ENCODE peak calls at places on chromosomes 16 and 17, in four cellular contexts. One of them, this sample, is unnamed.

GRCh38 chr16:82176204-82176603 is 6.2 kb upstream of the MPHOSPH6 start:
- DNase-seq in IMR-90: no peak
- DNase-seq in neuronal stem cell: no peak
- DNase-seq in H9: no peak
- DNase-seq in this sample: no peak

GRCh38 chr17:63446981-63447687 is 1.0 kb upstream of the CYB561 start:
- DNase-seq in H9: peak
- DNase-seq in IMR-90: no peak
- DNase-seq in neuronal stem cell: no peak
- DNase-seq in this sample: peak

GRCh38 chr17:9230861-9231260 is 209.6 kb downstream of the NTN1 start:
- DNase-seq in IMR-90: no peak
- DNase-seq in H9: no peak
- DNase-seq in neuronal stem cell: no peak
- DNase-seq in this sample: no peak

GRCh38 chr16:53712065-53712464 is 8.1 kb downstream of the FTO start:
- DNase-seq in IMR-90: no peak
- DNase-seq in neuronal stem cell: no peak
- DNase-seq in H9: no peak
- DNase-seq in this sample: no peak

GRCh38 chr16:71376465-71377157 is 18.1 kb downstream of the CALB2 start:
- DNase-seq in H9: no peak
- DNase-seq in IMR-90: no peak
- DNase-seq in neuronal stem cell: no peak
- DNase-seq in this sample: no peak

GRCh38 chr16:10242076-10242475 is 59.8 kb upstream of the GRIN2A start:
- DNase-seq in IMR-90: no peak
- DNase-seq in H9: no peak
- DNase-seq in neuronal stem cell: no peak
- DNase-seq in this sample: no peak

GRCh38 chr17:11391134-11391533 is 150.1 kb downstream of the SHISA6 start:
- DNase-seq in H9: peak
- DNase-seq in neuronal stem cell: no peak
- DNase-seq in IMR-90: no peak
- DNase-seq in this sample: peak

GRCh38 chr16:78092755-78093154 is 6.7 kb upstream of the WWOX start:
- DNase-seq in IMR-90: no peak
- DNase-seq in neuronal stem cell: no peak
- DNase-seq in H9: no peak
- DNase-seq in this sample: no peak

GRCh38 chr17:59406808-59407381 is 75.4 kb downstream of the YPEL2 start:
- DNase-seq in neuronal stem cell: no peak
- DNase-seq in IMR-90: peak
- DNase-seq in H9: no peak
- DNase-seq in this sample: no peak

GRCh38 chr17:65013613-65014391 is 42.7 kb downstream of the GNA13 start:
- DNase-seq in neuronal stem cell: no peak
- DNase-seq in H9: no peak
- DNase-seq in IMR-90: peak
- DNase-seq in this sample: peak

GRCh38 chr16:72256398-72257048 is 84.6 kb upstream of the PMFBP1 start:
- DNase-seq in IMR-90: peak
- DNase-seq in neuronal stem cell: no peak
- DNase-seq in H9: no peak
- DNase-seq in this sample: no peak

GRCh38 chr16:56616608-56617211 is 8.3 kb downstream of the MT2A start:
- DNase-seq in neuronal stem cell: no peak
- DNase-seq in H9: no peak
- DNase-seq in IMR-90: no peak
- DNase-seq in this sample: no peak

GRCh38 chr16:56615353-56615752 is 7.0 kb downstream of the MT2A start:
- DNase-seq in IMR-90: peak
- DNase-seq in H9: no peak
- DNase-seq in neuronal stem cell: no peak
- DNase-seq in this sample: no peak

GRCh38 chr16:56618138-56618537 is 7.4 kb upstream of the MT1E start:
- DNase-seq in IMR-90: no peak
- DNase-seq in neuronal stem cell: no peak
- DNase-seq in H9: no peak
- DNase-seq in this sample: no peak

GRCh38 chr16:56614549-56614991 is 6.2 kb downstream of the MT2A start:
- DNase-seq in neuronal stem cell: no peak
- DNase-seq in H9: no peak
- DNase-seq in IMR-90: peak
- DNase-seq in this sample: no peak

GRCh38 chr16:56617212-56618085 is 8.1 kb upstream of the MT1E start:
- DNase-seq in IMR-90: peak
- DNase-seq in H9: peak
- DNase-seq in neuronal stem cell: no peak
- DNase-seq in this sample: no peak
- H4K8ac ChIP-seq in IMR-90: peak
- H4K8ac ChIP-seq in H9: no peak
- H4K8ac ChIP-seq in neuronal stem cell: no peak
- H4K8ac ChIP-seq in this sample: no peak

DNA sequence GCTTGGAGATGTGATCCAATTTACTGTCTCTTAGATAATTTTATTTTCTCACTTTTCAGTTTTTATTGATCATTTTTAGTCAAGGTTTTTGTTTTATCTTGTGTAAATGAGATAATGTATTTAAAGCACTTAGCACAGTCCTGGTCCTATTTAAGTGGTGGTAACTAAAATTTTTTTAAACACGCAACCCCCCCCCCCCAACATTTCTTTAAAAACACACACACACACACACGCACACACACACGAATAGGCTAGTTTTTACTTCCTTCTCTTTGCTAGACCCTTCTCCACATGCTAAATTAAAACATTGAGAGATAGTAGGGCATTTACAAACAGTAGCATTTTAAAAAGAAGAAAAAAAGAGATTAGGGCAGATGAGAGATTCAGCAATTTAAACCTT is 4.9 kb downstream of the NFATC3 start:
- DNase-seq in IMR-90: no peak
- DNase-seq in H9: no peak
- DNase-seq in neuronal stem cell: no peak
- DNase-seq in this sample: no peak
- H2BK120ac ChIP-seq in IMR-90: no peak
- H2BK120ac ChIP-seq in H9: no peak
- H2BK120ac ChIP-seq in neuronal stem cell: no peak
- H2BK120ac ChIP-seq in this sample: no peak

GRCh38 chr17:43669971-43670644 is 8.4 kb upstream of the MEOX1 start:
- DNase-seq in H9: peak
- DNase-seq in IMR-90: peak
- DNase-seq in neuronal stem cell: no peak
- DNase-seq in this sample: peak

GRCh38 chr17:43671075-43671692 is 9.5 kb upstream of the MEOX1 start:
- DNase-seq in neuronal stem cell: no peak
- DNase-seq in H9: no peak
- DNase-seq in IMR-90: no peak
- DNase-seq in this sample: no peak

GRCh38 chr17:43670645-43671074 is 8.9 kb upstream of the MEOX1 start:
- DNase-seq in IMR-90: no peak
- DNase-seq in neuronal stem cell: no peak
- DNase-seq in H9: no peak
- DNase-seq in this sample: no peak

GRCh38 chr17:43673516-43674323 is 12.0 kb upstream of the MEOX1 start:
- DNase-seq in H9: peak
- DNase-seq in IMR-90: peak
- DNase-seq in neuronal stem cell: peak
- DNase-seq in this sample: peak

GRCh38 chr17:43671755-43672502 is 10.2 kb upstream of the MEOX1 start:
- DNase-seq in neuronal stem cell: no peak
- DNase-seq in H9: no peak
- DNase-seq in IMR-90: no peak
- DNase-seq in this sample: no peak
- H4K8ac ChIP-seq in neuronal stem cell: no peak
- H4K8ac ChIP-seq in H9: no peak
- H4K8ac ChIP-seq in IMR-90: no peak
- H4K8ac ChIP-seq in this sample: no peak

DNA sequence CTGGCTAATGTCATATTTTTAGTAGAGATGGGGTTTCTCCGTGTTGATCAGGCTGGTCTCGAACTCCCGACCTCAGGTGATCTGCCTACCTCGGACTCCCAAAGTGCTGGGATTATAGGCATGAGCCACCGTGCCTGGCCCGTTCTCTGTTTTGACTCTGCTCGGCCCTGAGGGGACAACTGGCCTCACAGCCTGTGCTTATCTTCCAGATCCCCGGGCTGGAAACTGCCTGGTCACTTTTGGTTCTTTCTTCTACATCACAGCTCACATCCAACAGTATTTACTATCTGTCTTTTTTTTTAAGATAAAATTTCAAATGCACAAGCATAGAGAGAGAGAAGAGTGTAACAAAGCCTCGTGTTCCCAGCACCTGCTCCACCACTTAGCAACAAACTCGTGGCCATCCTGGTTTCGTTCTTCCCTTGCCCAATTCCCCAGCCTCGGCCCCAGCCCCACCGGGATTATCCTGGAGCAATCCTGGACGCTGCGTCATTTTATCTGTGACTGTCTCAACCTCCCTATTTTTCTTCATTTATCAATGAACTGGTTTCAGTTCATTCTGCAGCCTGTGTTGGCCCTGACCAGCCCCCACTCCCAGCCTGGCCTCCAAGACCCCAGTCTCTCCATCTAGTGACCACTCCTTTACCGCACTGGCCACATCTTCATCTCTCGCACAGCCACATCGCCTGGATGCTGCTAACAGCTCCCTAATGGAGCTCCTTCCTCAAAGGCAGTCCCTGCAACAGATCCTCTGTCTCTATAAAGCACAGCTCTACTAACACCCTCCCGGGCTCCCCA is 21.1 kb downstream of the PIMREG start:
- DNase-seq in IMR-90: no peak
- DNase-seq in neuronal stem cell: no peak
- DNase-seq in H9: no peak
- DNase-seq in this sample: no peak
- H2BK120ac ChIP-seq in IMR-90: no peak
- H2BK120ac ChIP-seq in neuronal stem cell: no peak
- H2BK120ac ChIP-seq in H9: no peak
- H2BK120ac ChIP-seq in this sample: no peak

GRCh38 chr16:68939921-68940320 is 96.6 kb downstream of the TANGO6 start:
- DNase-seq in neuronal stem cell: no peak
- DNase-seq in H9: no peak
- DNase-seq in IMR-90: no peak
- DNase-seq in this sample: no peak
- H4K8ac ChIP-seq in neuronal stem cell: no peak
- H4K8ac ChIP-seq in H9: no peak
- H4K8ac ChIP-seq in IMR-90: no peak
- H4K8ac ChIP-seq in this sample: no peak

GRCh38 chr17:4233668-4234258 is 30.0 kb downstream of the ANKFY1 start:
- DNase-seq in H9: no peak
- DNase-seq in neuronal stem cell: no peak
- DNase-seq in IMR-90: no peak
- DNase-seq in this sample: no peak

GRCh38 chr17:4229627-4230026 is 34.2 kb downstream of the ANKFY1 start:
- DNase-seq in neuronal stem cell: no peak
- DNase-seq in H9: no peak
- DNase-seq in IMR-90: peak
- DNase-seq in this sample: peak

GRCh38 chr17:4234406-4234805 is 29.4 kb downstream of the ANKFY1 start:
- DNase-seq in IMR-90: peak
- DNase-seq in H9: no peak
- DNase-seq in neuronal stem cell: no peak
- DNase-seq in this sample: no peak

GRCh38 chr17:4230142-4230541 is 33.6 kb downstream of the ANKFY1 start:
- DNase-seq in IMR-90: peak
- DNase-seq in neuronal stem cell: no peak
- DNase-seq in H9: no peak
- DNase-seq in this sample: peak

GRCh38 chr17:4232168-4232813 is 31.5 kb downstream of the ANKFY1 start:
- DNase-seq in neuronal stem cell: no peak
- DNase-seq in IMR-90: peak
- DNase-seq in H9: no peak
- DNase-seq in this sample: no peak
- H2BK120ac ChIP-seq in neuronal stem cell: no peak
- H2BK120ac ChIP-seq in IMR-90: peak
- H2BK120ac ChIP-seq in H9: no peak
- H2BK120ac ChIP-seq in this sample: no peak

This sample was measured in mesendoderm.